ENCODE peak calls at places on chromosomes 6 and 20, in seven cellular contexts. One of them, this sample, is unnamed.

GRCh38 chr6:41723178-41723935 is 12.1 kb downstream of the TFEB start:
- DNase-seq in epithelial cell of prostate: no peak
- DNase-seq in CD4-positive, alpha-beta memory T cell: no peak
- DNase-seq in NCI-H2081: no peak
- DNase-seq in BJ: peak; percentile 71
- DNase-seq in NCI-H345: no peak
- DNase-seq in NCI-H774: no peak
- DNase-seq in this sample: no peak

GRCh38 chr6:153104220-153104619 is 26.9 kb downstream of the RGS17 start:
- DNase-seq in epithelial cell of prostate: no peak
- DNase-seq in CD4-positive, alpha-beta memory T cell: no peak
- DNase-seq in NCI-H2081: no peak
- DNase-seq in BJ: no peak
- DNase-seq in NCI-H345: no peak
- DNase-seq in NCI-H774: no peak
- DNase-seq in this sample: no peak

GRCh38 chr20:44705364-44706094 is 9.6 kb upstream of the CCN5 start:
- DNase-seq in epithelial cell of prostate: no peak
- DNase-seq in CD4-positive, alpha-beta memory T cell: no peak
- DNase-seq in NCI-H2081: no peak
- DNase-seq in BJ: no peak
- DNase-seq in NCI-H345: no peak
- DNase-seq in NCI-H774: no peak
- DNase-seq in this sample: no peak

GRCh38 chr6:22250486-22250885 is 46.4 kb downstream of the PRL start:
- DNase-seq in epithelial cell of prostate: no peak
- DNase-seq in CD4-positive, alpha-beta memory T cell: no peak
- DNase-seq in NCI-H2081: peak; percentile 53
- DNase-seq in BJ: no peak
- DNase-seq in NCI-H345: peak; percentile 82
- DNase-seq in NCI-H774: peak; percentile 15
- DNase-seq in this sample: no peak

GRCh38 chr6:27902335-27903314 is 9.6 kb downstream of the OR2B2 start:
- DNase-seq in epithelial cell of prostate: no peak
- DNase-seq in CD4-positive, alpha-beta memory T cell: peak; percentile 89
- DNase-seq in NCI-H2081: peak; percentile 76
- DNase-seq in BJ: peak; percentile 48
- DNase-seq in NCI-H345: peak; percentile 81
- DNase-seq in NCI-H774: peak; percentile 70
- DNase-seq in this sample: peak; percentile 79

GRCh38 chr20:38173237-38174156 is 8.4 kb upstream of the TGM2 start:
- DNase-seq in epithelial cell of prostate: peak; percentile 55
- DNase-seq in CD4-positive, alpha-beta memory T cell: no peak
- DNase-seq in NCI-H2081: no peak
- DNase-seq in BJ: peak; percentile 71
- DNase-seq in NCI-H345: no peak
- DNase-seq in NCI-H774: no peak
- DNase-seq in this sample: no peak

GRCh38 chr6:134826889-134827737 is 122.8 kb downstream of the ALDH8A1 start:
- DNase-seq in epithelial cell of prostate: peak; percentile 61
- DNase-seq in CD4-positive, alpha-beta memory T cell: no peak
- DNase-seq in NCI-H2081: no peak
- DNase-seq in BJ: peak; percentile 94
- DNase-seq in NCI-H345: no peak
- DNase-seq in NCI-H774: no peak
- DNase-seq in this sample: no peak

GRCh38 chr6:163776549-163777378 is 362.2 kb downstream of the QKI start:
- DNase-seq in epithelial cell of prostate: no peak
- DNase-seq in CD4-positive, alpha-beta memory T cell: no peak
- DNase-seq in NCI-H2081: no peak
- DNase-seq in BJ: no peak
- DNase-seq in NCI-H345: no peak
- DNase-seq in NCI-H774: no peak
- DNase-seq in this sample: no peak

This sample was measured in NCI-H2029 treated with DMSO at 0.1 percent for 48 hours.